ENCODE peak calls at places on chromosomes 13 and 19, in eight cellular contexts. One of them, this sample, is unnamed.

GRCh38 chr19:47032171-47032811 is 12.7 kb downstream of the NPAS1 start:
- DNase-seq in T-helper 9 cell: peak; percentile 58
- DNase-seq in omental fat pad: no peak
- DNase-seq in PC-3: peak; percentile 56
- DNase-seq in cardiac muscle cell: peak; percentile 25
- DNase-seq in activated naive CD4-positive, alpha-beta T cell: peak; percentile 25
- DNase-seq in ureter: no peak
- DNase-seq in CMK: no peak
- DNase-seq in this sample: no peak

GRCh38 chr13:100306042-100306441 is 217.1 kb downstream of the PCCA start:
- DNase-seq in T-helper 9 cell: no peak
- DNase-seq in omental fat pad: no peak
- DNase-seq in PC-3: no peak
- DNase-seq in cardiac muscle cell: no peak
- DNase-seq in activated naive CD4-positive, alpha-beta T cell: no peak
- DNase-seq in ureter: no peak
- DNase-seq in CMK: no peak
- DNase-seq in this sample: no peak

GRCh38 chr13:36872621-36873020 is 47.4 kb downstream of the SMAD9 start:
- DNase-seq in T-helper 9 cell: no peak
- DNase-seq in omental fat pad: no peak
- DNase-seq in PC-3: no peak
- DNase-seq in cardiac muscle cell: no peak
- DNase-seq in activated naive CD4-positive, alpha-beta T cell: no peak
- DNase-seq in ureter: no peak
- DNase-seq in CMK: no peak
- DNase-seq in this sample: no peak

GRCh38 chr19:41892173-41892902 is 9.4 kb downstream of the ARHGEF1 start:
- DNase-seq in T-helper 9 cell: no peak
- DNase-seq in omental fat pad: no peak
- DNase-seq in PC-3: no peak
- DNase-seq in cardiac muscle cell: no peak
- DNase-seq in activated naive CD4-positive, alpha-beta T cell: no peak
- DNase-seq in ureter: no peak
- DNase-seq in CMK: no peak
- DNase-seq in this sample: no peak

GRCh38 chr13:28313579-28313978 is 175.2 kb downstream of the PAN3 start:
- DNase-seq in T-helper 9 cell: no peak
- DNase-seq in omental fat pad: no peak
- DNase-seq in PC-3: no peak
- DNase-seq in cardiac muscle cell: peak; percentile 68
- DNase-seq in activated naive CD4-positive, alpha-beta T cell: no peak
- DNase-seq in ureter: no peak
- DNase-seq in CMK: no peak
- DNase-seq in this sample: no peak

GRCh38 chr19:38932425-38933179 is 1.9 kb downstream of the MRPS12 start:
- DNase-seq in T-helper 9 cell: no peak
- DNase-seq in omental fat pad: no peak
- DNase-seq in PC-3: peak; percentile 6
- DNase-seq in cardiac muscle cell: peak; percentile 61
- DNase-seq in activated naive CD4-positive, alpha-beta T cell: no peak
- DNase-seq in ureter: no peak
- DNase-seq in CMK: peak; percentile 69
- DNase-seq in this sample: no peak

GRCh38 chr13:48159436-48160225 is 64.7 kb upstream of the MED4 start:
- DNase-seq in T-helper 9 cell: no peak
- DNase-seq in omental fat pad: no peak
- DNase-seq in PC-3: no peak
- DNase-seq in cardiac muscle cell: no peak
- DNase-seq in activated naive CD4-positive, alpha-beta T cell: no peak
- DNase-seq in ureter: peak; percentile 36
- DNase-seq in CMK: no peak
- DNase-seq in this sample: no peak

GRCh38 chr13:24982333-24982999 is 113.5 kb upstream of the PABPC3 start:
- DNase-seq in T-helper 9 cell: no peak
- DNase-seq in omental fat pad: no peak
- DNase-seq in PC-3: no peak
- DNase-seq in cardiac muscle cell: no peak
- DNase-seq in activated naive CD4-positive, alpha-beta T cell: no peak
- DNase-seq in ureter: no peak
- DNase-seq in CMK: no peak
- DNase-seq in this sample: no peak

GRCh38 chr13:99322297-99323103 is 15.3 kb upstream of the GPR183 start:
- DNase-seq in T-helper 9 cell: no peak
- DNase-seq in omental fat pad: no peak
- DNase-seq in PC-3: peak; percentile 59
- DNase-seq in cardiac muscle cell: peak; percentile 70
- DNase-seq in activated naive CD4-positive, alpha-beta T cell: no peak
- DNase-seq in ureter: no peak
- DNase-seq in CMK: no peak
- DNase-seq in this sample: no peak

GRCh38 chr19:6032827-6033226 is 54.9 kb upstream of the RANBP3 start:
- DNase-seq in T-helper 9 cell: no peak
- DNase-seq in omental fat pad: no peak
- DNase-seq in PC-3: no peak
- DNase-seq in cardiac muscle cell: no peak
- DNase-seq in activated naive CD4-positive, alpha-beta T cell: no peak
- DNase-seq in ureter: peak; percentile 25
- DNase-seq in CMK: no peak
- DNase-seq in this sample: peak; percentile 40

GRCh38 chr19:12784871-12785430 is 6.3 kb upstream of the JUNB start:
- DNase-seq in T-helper 9 cell: no peak
- DNase-seq in omental fat pad: no peak
- DNase-seq in PC-3: no peak
- DNase-seq in cardiac muscle cell: peak; percentile 21
- DNase-seq in activated naive CD4-positive, alpha-beta T cell: no peak
- DNase-seq in ureter: no peak
- DNase-seq in CMK: peak; percentile 80
- DNase-seq in this sample: no peak

GRCh38 chr13:44364601-44365000 is 9.0 kb upstream of the SERP2 start:
- DNase-seq in T-helper 9 cell: no peak
- DNase-seq in omental fat pad: no peak
- DNase-seq in PC-3: peak; percentile 91
- DNase-seq in cardiac muscle cell: peak; percentile 46
- DNase-seq in activated naive CD4-positive, alpha-beta T cell: no peak
- DNase-seq in ureter: no peak
- DNase-seq in CMK: no peak
- DNase-seq in this sample: no peak

GRCh38 chr13:74135306-74136088 is 1.3 kb upstream of the KLF12 start:
- DNase-seq in T-helper 9 cell: peak; percentile 45
- DNase-seq in omental fat pad: no peak
- DNase-seq in PC-3: peak; percentile 63
- DNase-seq in cardiac muscle cell: peak; percentile 82
- DNase-seq in activated naive CD4-positive, alpha-beta T cell: peak; percentile 52
- DNase-seq in ureter: peak; percentile 59
- DNase-seq in CMK: no peak
- DNase-seq in this sample: peak; percentile 93

GRCh38 chr19:45202637-45203036 is 24.1 kb downstream of the BLOC1S3 start:
- DNase-seq in T-helper 9 cell: no peak
- DNase-seq in omental fat pad: no peak
- DNase-seq in PC-3: no peak
- DNase-seq in cardiac muscle cell: no peak
- DNase-seq in activated naive CD4-positive, alpha-beta T cell: no peak
- DNase-seq in ureter: no peak
- DNase-seq in CMK: no peak
- DNase-seq in this sample: no peak

GRCh38 chr13:44739539-44739938 is 163.4 kb upstream of the TSC22D1 start:
- DNase-seq in T-helper 9 cell: no peak
- DNase-seq in omental fat pad: no peak
- DNase-seq in PC-3: no peak
- DNase-seq in cardiac muscle cell: no peak
- DNase-seq in activated naive CD4-positive, alpha-beta T cell: no peak
- DNase-seq in ureter: no peak
- DNase-seq in CMK: no peak
- DNase-seq in this sample: no peak

GRCh38 chr19:48991823-48992570 is 1.1 kb downstream of the GYS1 start:
- DNase-seq in T-helper 9 cell: no peak
- DNase-seq in omental fat pad: peak; percentile 42
- DNase-seq in PC-3: peak; percentile 66
- DNase-seq in cardiac muscle cell: peak; percentile 86
- DNase-seq in activated naive CD4-positive, alpha-beta T cell: no peak
- DNase-seq in ureter: peak; percentile 81
- DNase-seq in CMK: no peak
- DNase-seq in this sample: no peak

GRCh38 chr19:12665281-12665573 is 1.3 kb downstream of the MAN2B1 start:
- DNase-seq in T-helper 9 cell: no peak
- DNase-seq in omental fat pad: no peak
- DNase-seq in PC-3: no peak
- DNase-seq in cardiac muscle cell: no peak
- DNase-seq in activated naive CD4-positive, alpha-beta T cell: no peak
- DNase-seq in ureter: no peak
- DNase-seq in CMK: no peak
- DNase-seq in this sample: no peak

GRCh38 chr13:44068169-44068568 is 188.5 kb downstream of the LACC1 start:
- DNase-seq in T-helper 9 cell: no peak
- DNase-seq in omental fat pad: no peak
- DNase-seq in PC-3: peak; percentile 57
- DNase-seq in cardiac muscle cell: peak; percentile 56
- DNase-seq in activated naive CD4-positive, alpha-beta T cell: no peak
- DNase-seq in ureter: no peak
- DNase-seq in CMK: no peak
- DNase-seq in this sample: no peak

GRCh38 chr13:113509989-113510388 is 19.5 kb upstream of the DCUN1D2 start:
- DNase-seq in T-helper 9 cell: no peak
- DNase-seq in omental fat pad: no peak
- DNase-seq in PC-3: no peak
- DNase-seq in cardiac muscle cell: no peak
- DNase-seq in activated naive CD4-positive, alpha-beta T cell: no peak
- DNase-seq in ureter: no peak
- DNase-seq in CMK: no peak
- DNase-seq in this sample: peak; percentile 53

GRCh38 chr13:84760956-84761355 is 878.7 kb upstream of the SLITRK1 start:
- DNase-seq in T-helper 9 cell: no peak
- DNase-seq in omental fat pad: no peak
- DNase-seq in PC-3: no peak
- DNase-seq in cardiac muscle cell: no peak
- DNase-seq in activated naive CD4-positive, alpha-beta T cell: no peak
- DNase-seq in ureter: no peak
- DNase-seq in CMK: no peak
- DNase-seq in this sample: no peak

GRCh38 chr13:56837161-56837560 is 303.6 kb upstream of the PRR20A start:
- DNase-seq in T-helper 9 cell: no peak
- DNase-seq in omental fat pad: no peak
- DNase-seq in PC-3: no peak
- DNase-seq in cardiac muscle cell: no peak
- DNase-seq in activated naive CD4-positive, alpha-beta T cell: no peak
- DNase-seq in ureter: no peak
- DNase-seq in CMK: no peak
- DNase-seq in this sample: no peak